ENCODE peak calls at places on chromosomes 6 and 20, in seven cellular contexts. One of them, this sample, is unnamed.

GRCh38 chr20:9035129-9035528 is 33.8 kb upstream of the PLCB4 start:
- DNase-seq in HepG2: no peak
- DNase-seq in H1: no peak
- DNase-seq in IMR-90: peak; percentile 94
- DNase-seq in K562: no peak
- DNase-seq in HCT116: peak; percentile 21
- DNase-seq in GM12878: no peak
- DNase-seq in this sample: no peak

GRCh38 chr6:170235726-170236125 is 55.2 kb downstream of the DLL1 start:
- DNase-seq in HepG2: no peak
- DNase-seq in H1: no peak
- DNase-seq in IMR-90: no peak
- DNase-seq in K562: no peak
- DNase-seq in HCT116: no peak
- DNase-seq in GM12878: no peak
- DNase-seq in this sample: no peak

GRCh38 chr6:137076277-137077068 is 31.7 kb upstream of the IL20RA start:
- DNase-seq in HepG2: peak; percentile 74
- DNase-seq in H1: peak; percentile 56
- DNase-seq in IMR-90: peak; percentile 50
- DNase-seq in K562: peak; percentile 67
- DNase-seq in HCT116: peak; percentile 82
- DNase-seq in GM12878: no peak
- DNase-seq in this sample: peak; percentile 28

GRCh38 chr6:37097335-37097734 is 72.6 kb upstream of the PIM1 start:
- DNase-seq in HepG2: no peak
- DNase-seq in H1: no peak
- DNase-seq in IMR-90: no peak
- DNase-seq in K562: no peak
- DNase-seq in HCT116: no peak
- DNase-seq in GM12878: no peak
- DNase-seq in this sample: no peak

GRCh38 chr6:160737934-160738333 is 35.9 kb downstream of the PLG start:
- DNase-seq in HepG2: no peak
- DNase-seq in H1: no peak
- DNase-seq in IMR-90: no peak
- DNase-seq in K562: no peak
- DNase-seq in HCT116: no peak
- DNase-seq in GM12878: no peak
- DNase-seq in this sample: no peak

GRCh38 chr20:58361549-58361948 is 27.5 kb upstream of the VAPB start:
- DNase-seq in HepG2: no peak
- DNase-seq in H1: no peak
- DNase-seq in IMR-90: peak; percentile 51
- DNase-seq in K562: no peak
- DNase-seq in HCT116: no peak
- DNase-seq in GM12878: no peak
- DNase-seq in this sample: no peak

GRCh38 chr20:34715384-34715783 is 11.2 kb downstream of the TP53INP2 start:
- DNase-seq in HepG2: no peak
- DNase-seq in H1: no peak
- DNase-seq in IMR-90: peak; percentile 4
- DNase-seq in K562: no peak
- DNase-seq in HCT116: no peak
- DNase-seq in GM12878: no peak
- DNase-seq in this sample: no peak

GRCh38 chr6:154907293-154907692 is 87.8 kb upstream of the TIAM2 start:
- DNase-seq in HepG2: no peak
- DNase-seq in H1: no peak
- DNase-seq in IMR-90: peak; percentile 16
- DNase-seq in K562: no peak
- DNase-seq in HCT116: no peak
- DNase-seq in GM12878: no peak
- DNase-seq in this sample: no peak

GRCh38 chr6:51678905-51679620 is 408.4 kb downstream of the PKHD1 start:
- DNase-seq in HepG2: no peak
- DNase-seq in H1: no peak
- DNase-seq in IMR-90: no peak
- DNase-seq in K562: no peak
- DNase-seq in HCT116: no peak
- DNase-seq in GM12878: peak; percentile 19
- DNase-seq in this sample: no peak

GRCh38 chr6:53887318-53887717 is 92.5 kb downstream of the LRRC1 start:
- DNase-seq in HepG2: no peak
- DNase-seq in H1: no peak
- DNase-seq in IMR-90: no peak
- DNase-seq in K562: no peak
- DNase-seq in HCT116: no peak
- DNase-seq in GM12878: no peak
- DNase-seq in this sample: no peak

DNA sequence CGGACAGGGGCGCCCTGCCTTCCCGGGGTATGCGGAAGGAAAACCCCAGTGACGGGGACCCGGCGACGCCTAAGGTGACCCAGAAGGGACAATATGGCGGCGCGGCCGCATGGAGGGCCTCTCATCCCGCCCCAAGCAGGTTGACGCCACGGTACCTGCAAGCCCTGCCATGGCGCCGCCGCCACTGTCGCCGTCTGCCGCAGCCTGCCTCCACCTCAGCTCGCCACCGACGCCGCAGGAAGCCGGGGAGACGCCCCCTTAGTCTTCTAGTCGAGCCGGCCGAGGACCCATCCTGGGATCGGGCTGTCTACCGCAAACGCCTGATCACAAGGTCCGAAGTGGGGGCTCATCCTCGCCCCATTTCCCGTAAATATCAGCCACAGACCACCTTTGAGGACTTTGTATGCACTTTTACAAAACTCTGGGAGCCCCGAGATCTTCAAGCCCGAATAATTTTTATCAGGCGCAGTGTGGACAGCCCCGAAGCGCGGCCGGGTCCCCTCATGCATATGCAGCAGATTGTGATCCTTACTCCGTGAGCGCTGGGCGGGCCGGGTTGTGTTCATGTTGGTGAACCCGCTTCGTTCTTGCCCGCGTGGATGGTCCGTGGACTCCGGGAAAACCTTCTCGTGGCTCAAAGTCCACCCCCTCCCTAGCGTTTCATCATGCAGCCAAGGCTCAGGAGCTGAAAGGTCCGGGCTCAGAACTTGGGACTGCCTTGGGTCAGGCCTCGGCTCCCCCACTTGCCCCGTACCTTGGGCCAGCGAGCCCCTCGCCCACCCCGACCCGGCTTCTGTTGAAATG is at the start of gene BLCAP:
- DNase-seq in HepG2: peak; percentile 93
- DNase-seq in H1: peak; percentile 51
- DNase-seq in IMR-90: peak; percentile 78
- DNase-seq in K562: peak; percentile 95
- DNase-seq in HCT116: peak; percentile 73
- DNase-seq in GM12878: peak; percentile 69
- DNase-seq in this sample: peak; percentile 97
- TF ChIP-seq POLR2A in HepG2: peak; percentile 92
- TF ChIP-seq POLR2A in H1: peak; percentile 95
- TF ChIP-seq POLR2A in IMR-90: peak; percentile 72
- TF ChIP-seq POLR2A in K562: peak; percentile 84
- TF ChIP-seq POLR2A in HCT116: peak; percentile 69
- TF ChIP-seq POLR2A in GM12878: peak; percentile 98
- TF ChIP-seq POLR2A in this sample: peak; percentile 81

DNA sequence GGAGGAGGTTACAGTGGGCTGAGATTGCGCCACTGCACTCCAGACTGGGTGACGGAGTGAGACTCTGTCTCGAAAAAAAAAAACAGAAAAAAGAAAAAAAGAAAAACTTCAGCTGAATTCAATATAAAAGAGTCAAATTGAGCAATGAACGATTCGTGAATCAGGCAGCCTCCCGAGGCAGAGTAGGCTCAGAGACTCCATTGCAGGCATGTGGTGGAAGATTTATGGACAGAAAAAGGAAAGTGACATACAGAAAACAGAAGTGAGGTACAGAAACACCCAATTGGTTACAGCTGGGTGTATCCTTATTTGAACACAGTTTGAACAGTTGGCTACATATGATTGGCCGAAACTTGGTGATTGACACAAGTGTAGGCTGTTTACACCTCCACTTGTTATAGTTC is 56.3 kb downstream of the HLA-DPB1 start:
- DNase-seq in HepG2: no peak
- DNase-seq in H1: no peak
- DNase-seq in IMR-90: no peak
- DNase-seq in K562: no peak
- DNase-seq in HCT116: no peak
- DNase-seq in GM12878: no peak
- DNase-seq in this sample: no peak
- TF ChIP-seq RAD21 in HepG2: no peak
- TF ChIP-seq RAD21 in H1: no peak
- TF ChIP-seq RAD21 in IMR-90: no peak
- TF ChIP-seq RAD21 in K562: no peak
- TF ChIP-seq RAD21 in HCT116: no peak
- TF ChIP-seq RAD21 in GM12878: no peak
- TF ChIP-seq RAD21 in this sample: no peak

GRCh38 chr6:43639984-43640800 is 4.6 kb downstream of the MAD2L1BP start:
- DNase-seq in HepG2: no peak
- DNase-seq in H1: no peak
- DNase-seq in IMR-90: no peak
- DNase-seq in K562: peak; percentile 68
- DNase-seq in HCT116: no peak
- DNase-seq in GM12878: no peak
- DNase-seq in this sample: no peak

GRCh38 chr6:43634702-43635303 is 837 bp upstream of the MAD2L1BP start:
- DNase-seq in HepG2: no peak
- DNase-seq in H1: no peak
- DNase-seq in IMR-90: no peak
- DNase-seq in K562: no peak
- DNase-seq in HCT116: no peak
- DNase-seq in GM12878: no peak
- DNase-seq in this sample: no peak

GRCh38 chr6:43636312-43636667 is 650 bp downstream of the MAD2L1BP start:
- DNase-seq in HepG2: no peak
- DNase-seq in H1: no peak
- DNase-seq in IMR-90: peak; percentile 11
- DNase-seq in K562: no peak
- DNase-seq in HCT116: no peak
- DNase-seq in GM12878: no peak
- DNase-seq in this sample: no peak

GRCh38 chr6:43630980-43631619 is 2.0 kb upstream of the GTPBP2 start:
- DNase-seq in HepG2: no peak
- DNase-seq in H1: no peak
- DNase-seq in IMR-90: no peak
- DNase-seq in K562: peak; percentile 97
- DNase-seq in HCT116: no peak
- DNase-seq in GM12878: no peak
- DNase-seq in this sample: no peak

DNA sequence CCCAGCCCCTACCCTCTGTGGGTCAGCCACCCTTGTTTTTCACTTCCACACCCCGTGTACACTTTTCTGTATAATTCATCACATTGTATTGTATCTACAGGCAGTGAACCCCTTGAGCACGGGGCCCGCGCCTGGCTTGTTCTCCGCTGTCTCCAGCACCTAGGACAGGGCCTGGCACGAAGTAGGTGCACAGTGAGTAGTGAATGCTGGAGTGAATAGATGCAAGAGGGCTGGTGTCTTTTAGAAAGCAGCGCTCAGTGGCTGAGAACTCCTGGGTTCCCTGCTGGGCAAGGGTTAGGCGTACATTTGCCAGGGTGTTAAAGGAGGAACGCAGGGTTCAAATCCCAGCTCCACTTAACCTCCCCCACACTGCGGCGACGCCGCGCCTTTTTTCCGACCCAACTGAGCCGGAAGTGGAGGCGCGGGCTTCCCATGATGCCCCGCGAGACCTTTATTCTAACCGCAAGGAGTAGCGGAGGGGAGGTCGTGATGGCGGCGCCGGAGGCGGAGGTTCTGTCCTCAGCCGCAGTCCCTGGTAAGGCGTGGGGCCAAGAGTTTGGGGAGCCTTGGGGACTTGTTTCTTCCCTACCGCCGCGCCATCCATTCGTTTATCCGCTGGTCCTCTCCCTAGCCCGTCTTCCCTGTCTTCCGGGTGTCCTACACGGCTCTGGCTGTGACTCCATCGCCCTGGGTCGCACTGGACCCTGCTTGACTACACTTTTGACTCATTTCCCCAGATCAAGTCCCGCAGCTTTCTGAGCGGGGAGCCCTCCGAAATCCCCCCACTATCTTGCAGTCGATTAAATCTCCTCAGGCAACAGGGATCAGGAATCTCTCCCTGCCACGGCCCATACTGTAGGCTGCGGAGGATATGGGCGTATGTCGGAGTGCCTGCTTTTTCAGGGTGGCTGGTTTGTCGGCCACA is at the start of gene MAD2L1BP:
- DNase-seq in HepG2: peak; percentile 81
- DNase-seq in H1: peak; percentile 33
- DNase-seq in IMR-90: peak; percentile 63
- DNase-seq in K562: peak; percentile 87
- DNase-seq in HCT116: peak; percentile 56
- DNase-seq in GM12878: peak; percentile 33
- DNase-seq in this sample: peak; percentile 73
- TF ChIP-seq POLR2A in HepG2: peak; percentile 99
- TF ChIP-seq POLR2A in H1: peak; percentile 99
- TF ChIP-seq POLR2A in IMR-90: peak; percentile 91
- TF ChIP-seq POLR2A in K562: peak; percentile 99
- TF ChIP-seq POLR2A in HCT116: peak; percentile 85
- TF ChIP-seq POLR2A in GM12878: peak; percentile 98
- TF ChIP-seq POLR2A in this sample: peak; percentile 84

GRCh38 chr20:56799187-56799586 is 170.1 kb downstream of the TFAP2C start:
- DNase-seq in HepG2: no peak
- DNase-seq in H1: no peak
- DNase-seq in IMR-90: no peak
- DNase-seq in K562: no peak
- DNase-seq in HCT116: no peak
- DNase-seq in GM12878: no peak
- DNase-seq in this sample: no peak

GRCh38 chr20:56800088-56800487 is 171.0 kb downstream of the TFAP2C start:
- DNase-seq in HepG2: no peak
- DNase-seq in H1: no peak
- DNase-seq in IMR-90: no peak
- DNase-seq in K562: no peak
- DNase-seq in HCT116: no peak
- DNase-seq in GM12878: no peak
- DNase-seq in this sample: no peak

GRCh38 chr20:56796345-56796744 is 167.2 kb downstream of the TFAP2C start:
- DNase-seq in HepG2: no peak
- DNase-seq in H1: no peak
- DNase-seq in IMR-90: no peak
- DNase-seq in K562: no peak
- DNase-seq in HCT116: no peak
- DNase-seq in GM12878: no peak
- DNase-seq in this sample: no peak

GRCh38 chr20:56797023-56797422 is 167.9 kb downstream of the TFAP2C start:
- DNase-seq in HepG2: no peak
- DNase-seq in H1: no peak
- DNase-seq in IMR-90: no peak
- DNase-seq in K562: no peak
- DNase-seq in HCT116: no peak
- DNase-seq in GM12878: no peak
- DNase-seq in this sample: no peak

DNA sequence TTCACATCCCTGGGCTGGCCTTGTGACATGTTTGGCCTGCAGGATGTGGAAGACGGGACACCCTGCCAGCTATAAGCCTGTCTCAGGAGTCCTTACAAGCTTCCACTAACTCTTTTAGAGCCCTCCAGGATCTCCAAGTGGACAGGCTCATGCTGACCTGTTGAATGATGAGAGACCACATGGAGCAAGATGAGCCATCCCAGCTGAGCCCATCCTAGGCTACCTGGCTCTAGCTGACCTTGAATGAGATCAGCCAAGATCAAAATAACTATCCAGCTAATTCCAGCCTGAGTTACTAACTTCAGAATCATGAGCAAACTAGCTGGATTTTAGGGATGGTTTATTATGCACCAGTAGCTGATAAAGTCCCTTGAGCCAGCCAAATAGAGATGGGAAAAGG is 169.5 kb downstream of the TFAP2C start:
- DNase-seq in HepG2: no peak
- DNase-seq in H1: no peak
- DNase-seq in IMR-90: no peak
- DNase-seq in K562: no peak
- DNase-seq in HCT116: no peak
- DNase-seq in GM12878: no peak
- DNase-seq in this sample: no peak
- TF ChIP-seq RAD21 in HepG2: no peak
- TF ChIP-seq RAD21 in H1: no peak
- TF ChIP-seq RAD21 in IMR-90: no peak
- TF ChIP-seq RAD21 in K562: no peak
- TF ChIP-seq RAD21 in HCT116: no peak
- TF ChIP-seq RAD21 in GM12878: no peak
- TF ChIP-seq RAD21 in this sample: no peak